ENCODE peak calls at places on chromosomes 2 and 18, in six cellular contexts. T is mesendoderm, X is IMR-90, Q is mesenchymal stem cell, J is trophoblast cell, G is H1. L is an unnamed sample.

GRCh38 chr2:182066439-182067061 is 80.9 kb downstream of the PPP1R1C start:
- DNase-seq in X (peak; percentile 99), T (no peak), J (no peak), G (no peak), Q (peak; percentile 87), L (no peak)

GRCh38 chr18:36187826-36188721 is 777 bp downstream of the MOCOS start:
- DNase-seq in X (peak; percentile 19), J (no peak), T (peak; percentile 73), G (no peak), Q (peak; percentile 19), L (no peak)

GRCh38 chr2:11663427-11663826 is 6.6 kb downstream of the NTSR2 start:
- DNase-seq in G (no peak), J (no peak), Q (no peak), T (no peak), X (peak; percentile 59), L (no peak)

GRCh38 chr18:48122376-48122775 is 191.9 kb upstream of the SMAD2 start:
- DNase-seq in J (no peak), T (no peak), Q (no peak), G (no peak), X (no peak), L (no peak)

GRCh38 chr2:144020047-144020446 is 499.9 kb downstream of the ZEB2 start:
- DNase-seq in T (peak; percentile 49), Q (no peak), G (no peak), J (no peak), X (no peak), L (no peak)

GRCh38 chr18:48952287-48953095 is 1.7 kb upstream of the SMAD7 start:
- DNase-seq in G (no peak), X (peak; percentile 86), J (peak; percentile 77), Q (peak; percentile 94), T (peak; percentile 95), L (peak; percentile 87)

GRCh38 chr2:190961918-190962487 is 52.0 kb downstream of the STAT1 start:
- DNase-seq in T (no peak), G (no peak), Q (peak; percentile 52), J (no peak), X (no peak), L (no peak)

GRCh38 chr2:233460726-233461431 is 105.7 kb downstream of the USP40 start:
- DNase-seq in T (no peak), J (no peak), G (no peak), X (no peak), Q (no peak), L (no peak)

GRCh38 chr2:39736593-39736992 is 42.5 kb downstream of the THUMPD2 start:
- DNase-seq in X (peak; percentile 95), J (no peak), T (no peak), G (no peak), Q (peak; percentile 85), L (no peak)

GRCh38 chr2:67234443-67234842 is 162.7 kb upstream of the ETAA1 start:
- DNase-seq in Q (peak; percentile 53), X (peak; percentile 72), G (peak; percentile 9), T (peak; percentile 73), J (no peak), L (peak; percentile 15)

GRCh38 chr2:72841462-72842125 is 15.8 kb upstream of the EXOC6B start:
- DNase-seq in X (no peak), T (no peak), Q (no peak), G (no peak), J (peak; percentile 87), L (no peak)

GRCh38 chr2:231174211-231174651 is 24.2 kb upstream of the ARMC9 start:
- DNase-seq in X (no peak), J (no peak), Q (no peak), G (no peak), T (no peak), L (no peak)

GRCh38 chr2:153986488-153987229 is 114.9 kb downstream of the GALNT13 start:
- DNase-seq in J (no peak), G (no peak), Q (peak; percentile 22), X (no peak), T (peak; percentile 37), L (peak; percentile 6)

GRCh38 chr2:43178602-43179542 is 47.5 kb downstream of the ZFP36L2 start:
- DNase-seq in X (peak; percentile 82), Q (peak; percentile 90), T (peak; percentile 97), J (peak; percentile 40), G (peak; percentile 63), L (no peak)
- H2BK5ac ChIP-seq in X (peak overlapping the region; percentile 33), Q (peak overlapping the region; percentile 36), T (peak overlapping the region; percentile 93), J (peak overlapping the region; percentile 67), G (peak overlapping the region; percentile 87), L (no peak overlapping the region)

DNA sequence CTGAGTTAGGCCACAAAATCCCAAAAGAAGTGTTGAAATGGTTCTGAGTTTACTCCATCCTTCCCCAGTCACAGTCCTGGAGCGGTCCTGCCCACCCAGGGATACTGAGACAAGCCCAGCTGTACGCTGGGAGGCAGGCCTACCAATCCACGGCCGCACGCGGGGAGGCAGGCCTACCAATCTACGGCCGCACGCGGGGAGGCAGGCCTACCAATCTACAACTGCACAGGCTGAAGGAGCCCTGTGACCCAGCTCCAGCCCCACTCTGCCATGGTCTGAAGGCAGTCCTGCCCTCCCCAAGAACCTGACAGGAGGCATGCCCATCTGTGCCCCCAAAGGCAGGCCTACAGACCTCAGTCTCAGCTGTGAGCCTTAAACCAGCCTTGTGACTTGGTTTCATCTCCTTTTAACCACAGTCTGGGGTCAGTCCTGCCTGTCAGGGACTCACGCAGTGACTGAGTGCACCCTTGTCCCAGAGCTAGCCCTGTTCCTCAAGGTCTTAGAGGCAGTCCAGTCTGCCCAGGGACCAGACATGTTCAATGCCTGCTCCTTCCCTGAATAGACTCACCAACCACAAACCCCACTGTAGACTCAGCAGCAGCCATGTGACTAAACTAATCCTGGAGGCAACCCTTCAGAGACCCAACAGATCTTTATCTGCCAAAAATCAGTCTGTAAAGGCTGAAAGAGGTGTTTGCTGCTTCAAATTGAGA is 36.8 kb downstream of the GPC1 start:
- DNase-seq in T (no peak), J (no peak), Q (no peak), X (no peak), G (no peak), L (no peak)
- H2BK120ac ChIP-seq in T (no peak overlapping the region), J (no peak overlapping the region), Q (no peak overlapping the region), X (no peak overlapping the region), G (no peak overlapping the region), L (peak overlapping the region; percentile 61)

DNA sequence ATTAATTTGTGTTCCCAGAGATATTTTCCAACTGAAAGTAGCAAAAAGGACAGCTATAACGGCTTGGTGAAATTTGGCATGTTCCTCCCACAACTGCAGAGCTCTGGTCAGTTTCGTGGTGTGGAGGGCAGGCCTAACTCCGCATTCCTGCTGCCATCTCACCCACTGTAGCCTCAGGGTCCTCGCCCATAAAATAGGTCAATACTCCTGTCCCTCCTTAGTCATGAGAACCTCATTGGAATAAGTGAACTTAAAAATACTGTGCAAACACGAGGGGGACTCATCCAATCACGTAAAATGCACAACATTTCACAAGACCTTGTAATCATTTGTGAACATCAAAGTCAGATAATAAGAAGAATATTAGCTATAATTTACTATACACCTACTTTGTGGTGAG is 143.5 kb upstream of the NCKAP5 start:
- DNase-seq in G (no peak), J (no peak), T (no peak), X (no peak), Q (no peak), L (no peak)
- H3K18ac ChIP-seq in G (no peak overlapping the region), J (no peak overlapping the region), T (no peak overlapping the region), X (no peak overlapping the region), Q (no peak overlapping the region), L (no peak overlapping the region)

GRCh38 chr2:207167129-207167923 is 1.6 kb upstream of the KLF7 start:
- DNase-seq in Q (peak; percentile 77), T (no peak), G (no peak), J (no peak), X (peak; percentile 72), L (no peak)

GRCh38 chr2:207166349-207167128 is 791 bp upstream of the KLF7 start:
- DNase-seq in T (peak; percentile 92), G (peak; percentile 41), X (peak; percentile 81), J (peak; percentile 38), Q (peak; percentile 84), L (peak; percentile 78)

GRCh38 chr2:207166039-207166348 is 246 bp upstream of the KLF7 start:
- DNase-seq in G (peak; percentile 99), X (peak; percentile 100), J (peak; percentile 100), Q (peak; percentile 100), T (peak; percentile 100), L (peak; percentile 99)

GRCh38 chr2:207163815-207164747 is 1.7 kb downstream of the KLF7 start:
- DNase-seq in T (peak; percentile 55), X (peak; percentile 48), G (no peak), J (peak; percentile 67), Q (peak; percentile 67), L (no peak)

DNA sequence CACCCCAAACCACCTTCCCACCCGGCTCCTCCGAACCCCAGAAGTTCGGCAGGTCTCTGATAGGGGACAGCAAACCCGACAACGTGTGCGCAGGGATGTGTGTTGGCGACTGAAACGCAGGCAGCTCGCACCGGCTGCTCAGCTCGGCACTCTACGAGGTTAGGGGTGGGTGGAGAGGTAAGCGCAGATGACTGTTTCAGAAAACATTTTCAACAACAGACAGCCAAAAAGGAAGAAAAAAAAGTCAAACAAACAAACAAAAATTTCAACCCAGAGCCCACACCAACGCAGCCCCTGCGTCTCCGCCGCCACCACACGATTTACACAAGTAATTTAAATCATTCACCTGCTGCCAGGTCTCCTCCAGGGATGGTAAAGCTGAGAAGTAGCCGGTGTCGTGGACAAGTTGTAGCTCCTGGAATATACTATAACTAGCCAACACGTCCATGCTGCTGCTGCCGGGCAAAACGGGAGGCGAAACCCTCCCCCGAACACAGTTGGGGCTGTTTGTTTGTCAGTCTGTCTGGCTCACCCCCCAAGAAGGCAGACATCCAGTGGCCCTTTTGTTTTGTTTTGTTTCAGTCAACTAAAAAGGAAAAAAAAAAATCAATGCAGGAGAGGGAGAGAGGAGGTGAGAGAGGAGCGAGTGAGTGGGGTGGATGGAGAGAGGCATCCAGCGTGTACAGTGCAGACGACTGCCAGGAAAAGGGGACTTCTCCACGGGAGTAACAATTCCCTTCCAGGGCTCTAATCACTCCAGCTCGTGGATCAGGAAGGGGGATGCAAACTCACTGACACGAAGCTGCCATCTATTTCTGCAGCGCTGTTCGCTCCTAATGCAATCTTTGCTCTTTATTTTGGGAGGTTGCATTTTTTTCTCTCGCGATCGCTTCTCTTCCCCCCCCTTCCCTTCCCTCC is at the start of gene KLF7:
- DNase-seq in G (no peak), J (peak; percentile 54), Q (no peak), T (peak; percentile 60), X (peak; percentile 51), L (no peak)
- H2BK5ac ChIP-seq in G (peak within 1 kb of the TSS; percentile 95), J (peak within 1 kb of the TSS; percentile 98), Q (peak within 1 kb of the TSS; percentile 100), T (peak within 1 kb of the TSS; percentile 91), X (peak within 1 kb of the TSS; percentile 100), L (peak within 1 kb of the TSS; percentile 89)

GRCh38 chr18:50866765-50867164 is 12.2 kb upstream of the ME2 start:
- DNase-seq in J (no peak), T (no peak), G (no peak), X (no peak), Q (no peak), L (no peak)
- H2BK120ac ChIP-seq in J (no peak overlapping the region), T (no peak overlapping the region), G (no peak overlapping the region), X (no peak overlapping the region), Q (no peak overlapping the region), L (no peak overlapping the region)

L was measured in neuronal stem cell.